ENCODE peak calls at places on chromosomes 2 and 18, in six cellular contexts. M is A549, T is upper lobe of right lung, R is cardiac muscle cell, A is heart right ventricle, C is MM.1S. J is an unnamed sample. For H3K9me3, the result is how much of the 10 kb centered on the place peaks cover.

GRCh38 chr18:32769242-32770180 is 3.3 kb downstream of the KLHL14 start:
- DNase-seq in M (no peak), T (no peak), R (peak), A (no peak), C (no peak), J (no peak)

GRCh38 chr18:45026162-45026561 is 345.5 kb downstream of the SETBP1 start:
- DNase-seq in M (no peak), T (no peak), R (peak), A (no peak), C (no peak), J (no peak)

GRCh38 chr2:39094717-39095363 is 26.0 kb downstream of the SOS1 start:
- DNase-seq in M (no peak), T (no peak), R (no peak), A (no peak), C (peak), J (no peak)

GRCh38 chr2:220270506-220271070 is 643.2 kb downstream of the SLC4A3 start:
- DNase-seq in M (no peak), T (no peak), R (no peak), A (no peak), C (no peak), J (no peak)

GRCh38 chr2:171652411-171652775 is 34.9 kb upstream of the DYNC1I2 start:
- DNase-seq in M (no peak), T (no peak), R (no peak), A (no peak), C (peak), J (no peak)

GRCh38 chr2:31359229-31359628 is 55.3 kb downstream of the XDH start:
- DNase-seq in M (no peak), T (no peak), R (no peak), A (no peak), C (no peak), J (no peak)

GRCh38 chr18:3726241-3726951 is 276.4 kb downstream of the TGIF1 start:
- DNase-seq in M (no peak), T (no peak), R (no peak), A (no peak), C (no peak), J (no peak)

GRCh38 chr2:10922307-10923006 is 10.7 kb downstream of the KCNF1 start:
- DNase-seq in M (no peak), T (peak), R (no peak), A (no peak), C (no peak), J (no peak)

GRCh38 chr2:10497797-10498251 is 49.7 kb upstream of the ODC1 start:
- DNase-seq in M (peak), T (no peak), R (no peak), A (peak), C (no peak), J (peak)

GRCh38 chr2:127608061-127609011 is 37.6 kb upstream of the GPR17 start:
- DNase-seq in M (no peak), T (peak), R (no peak), A (no peak), C (no peak), J (no peak)

GRCh38 chr18:47067648-47068047 is 32.2 kb upstream of the ELOA2 start:
- DNase-seq in M (no peak), T (no peak), R (no peak), A (no peak), C (no peak), J (no peak)

GRCh38 chr2:2507471-2507997 is 176.5 kb upstream of the MYT1L start:
- DNase-seq in M (no peak), T (no peak), R (no peak), A (no peak), C (no peak), J (no peak)

GRCh38 chr2:109322111-109322510 is 193.1 kb downstream of the SH3RF3 start:
- DNase-seq in M (no peak), T (peak), R (no peak), A (peak), C (no peak), J (no peak)

GRCh38 chr2:217117523-217117922 is 257.7 kb upstream of the TNP1 start:
- DNase-seq in M (no peak), T (no peak), R (no peak), A (no peak), C (no peak), J (no peak)

GRCh38 chr2:68251855-68252406 is 401 bp downstream of the PPP3R1 start:
- DNase-seq in M (no peak), T (peak), R (peak), A (no peak), C (peak), J (peak)

GRCh38 chr2:217539126-217539525 is 463.7 kb downstream of the TNS1 start:
- DNase-seq in M (no peak), T (no peak), R (no peak), A (no peak), C (no peak), J (no peak)

GRCh38 chr2:31903109-31903780 is 107.6 kb downstream of the MEMO1 start:
- DNase-seq in M (no peak), T (no peak), R (no peak), A (no peak), C (peak), J (no peak)

GRCh38 chr2:157404363-157404762 is 39.5 kb downstream of the CYTIP start:
- DNase-seq in M (no peak), T (no peak), R (no peak), A (no peak), C (peak), J (peak)

GRCh38 chr18:33201509-33201926 is 239.0 kb downstream of the CCDC178 start:
- DNase-seq in M (peak), T (no peak), R (peak), A (no peak), C (peak), J (no peak)

GRCh38 chr2:199100326-199101110 is 357.2 kb downstream of the SATB2 start:
- DNase-seq in M (no peak), T (no peak), R (no peak), A (no peak), C (no peak), J (no peak)

GRCh38 chr2:196967126-196967525 is 40.6 kb upstream of the PGAP1 start:
- DNase-seq in M (no peak), T (no peak), R (no peak), A (peak), C (no peak), J (no peak)

GRCh38 chr2:10238396-10238795 is 64.3 kb upstream of the HPCAL1 start:
- DNase-seq in M (no peak), T (peak), R (no peak), A (no peak), C (no peak), J (no peak)

GRCh38 chr18:45441110-45441842 is 174.0 kb upstream of the SLC14A2 start:
- DNase-seq in M (no peak), T (no peak), R (no peak), A (no peak), C (no peak), J (no peak)

GRCh38 chr2:162029287-162029901 is 44.6 kb downstream of the DPP4 start:
- DNase-seq in M (no peak), T (no peak), R (no peak), A (peak), C (no peak), J (no peak)

GRCh38 chr18:79460445-79461300 is 64.9 kb downstream of the NFATC1 start:
- DNase-seq in M (no peak), T (no peak), R (no peak), A (no peak), C (no peak), J (no peak)

GRCh38 chr2:45759310-45759851 is 107.9 kb downstream of the PRKCE start:
- DNase-seq in M (no peak), T (no peak), R (peak), A (no peak), C (no peak), J (no peak)

GRCh38 chr2:24515841-24516240 is 24.8 kb downstream of the NCOA1 start:
- DNase-seq in M (no peak), T (no peak), R (peak), A (no peak), C (no peak), J (no peak)

GRCh38 chr2:204477358-204477950 is 67.8 kb upstream of the PARD3B start:
- DNase-seq in M (no peak), T (no peak), R (no peak), A (no peak), C (no peak), J (no peak)

GRCh38 chr2:84876369-84876768 is 4.5 kb downstream of the TRABD2A start:
- DNase-seq in M (no peak), T (no peak), R (no peak), A (no peak), C (no peak), J (no peak)

GRCh38 chr18:67553471-67553870 is 37.0 kb upstream of the DSEL start:
- DNase-seq in M (no peak), T (no peak), R (no peak), A (no peak), C (no peak), J (no peak)

GRCh38 chr2:40372278-40372580 is 79.7 kb downstream of the SLC8A1 start:
- DNase-seq in M (no peak), T (no peak), R (no peak), A (no peak), C (no peak), J (no peak)

DNA sequence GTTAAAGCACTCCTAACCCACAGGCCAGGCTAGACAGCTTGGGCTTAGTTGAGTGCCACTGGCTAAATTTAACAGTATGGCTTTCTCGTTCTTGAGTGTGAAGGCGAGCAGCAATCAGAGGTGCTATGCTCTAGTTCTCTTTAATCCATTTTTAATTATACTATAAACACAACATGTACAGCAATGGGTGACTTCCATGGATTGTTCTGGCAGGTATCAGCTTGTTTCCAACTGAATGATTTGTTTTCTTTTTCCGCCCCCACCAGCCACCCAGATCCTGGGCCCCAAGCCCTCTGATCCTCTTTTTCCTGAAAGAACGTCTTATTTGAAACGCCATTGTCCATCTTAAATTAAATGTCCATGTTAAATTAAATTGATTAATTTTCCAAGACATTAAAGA is 244.8 kb downstream of the IKZF2 start:
- DNase-seq in M (no peak), T (no peak), R (no peak), A (no peak), C (no peak), J (no peak)
- H3K27ac ChIP-seq in M (no peak), T (no peak), R (no peak), A (no peak), C (no peak), J (no peak)

DNA sequence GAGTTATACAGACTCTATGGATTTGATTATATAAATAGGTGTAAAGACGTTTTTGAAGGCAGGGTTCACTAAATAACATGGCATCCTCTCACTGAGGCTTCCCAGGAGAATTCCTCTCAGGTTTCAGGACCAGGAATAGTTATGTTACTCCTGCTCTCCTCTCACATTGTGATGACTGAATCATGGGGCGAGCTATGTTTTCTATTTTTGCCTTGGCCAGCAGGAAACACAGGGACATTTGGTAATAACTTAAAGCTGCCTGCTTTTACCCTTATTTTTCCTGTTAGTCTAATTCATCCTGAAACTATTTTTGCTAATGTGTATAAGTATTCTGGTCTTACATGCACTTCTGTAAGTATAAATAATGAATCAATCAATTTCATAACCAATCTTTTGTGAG is 115.3 kb upstream of the ITGB6 start:
- DNase-seq in M (no peak), T (no peak), R (no peak), A (no peak), C (no peak), J (no peak)
- TF ChIP-seq CTCF in M (no peak), T (no peak), R (no peak), A (no peak), C (no peak), J (no peak)

DNA sequence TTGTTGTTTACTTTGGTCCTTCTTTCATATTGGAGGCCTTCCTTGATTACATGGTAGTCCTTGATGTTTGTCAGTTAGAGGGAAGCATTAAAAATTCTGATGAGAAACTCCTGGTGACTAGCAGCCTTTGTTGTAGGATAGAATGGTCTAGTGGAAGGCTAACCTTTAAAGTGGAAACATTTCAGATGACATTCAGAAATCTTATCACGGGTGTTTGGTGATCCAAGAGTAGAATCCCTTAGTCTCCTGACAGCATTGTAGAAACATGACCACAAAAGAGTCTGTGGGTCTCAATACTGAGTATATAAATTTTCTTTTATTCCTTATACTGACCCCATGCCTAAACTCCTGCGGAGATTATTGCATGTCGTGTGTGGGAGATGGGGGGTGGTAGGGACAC is 13.4 kb downstream of the MARCHF7 start:
- DNase-seq in M (no peak), T (no peak), R (no peak), A (no peak), C (no peak), J (no peak)
- H3K9me3 ChIP-seq in M (under half), T (under half), R (under half), A (under half), C (under half), J (under half)

GRCh38 chr2:36355890-36356198 is 266 bp downstream of the CRIM1 start:
- DNase-seq in M (no peak), T (no peak), R (no peak), A (no peak), C (no peak), J (no peak)
- H3K27ac ChIP-seq in M (peak), T (peak), R (no peak), A (peak), C (no peak), J (no peak)

GRCh38 chr2:241777167-241777685 is 604 bp downstream of the GAL3ST2 start:
- DNase-seq in M (no peak), T (peak), R (no peak), A (no peak), C (no peak), J (no peak)
- TF ChIP-seq CTCF in M (no peak), T (no peak), R (no peak), A (no peak), C (no peak), J (no peak)

GRCh38 chr2:144606756-144607498 is 87.0 kb upstream of the ZEB2 start:
- DNase-seq in M (no peak), T (no peak), R (no peak), A (no peak), C (no peak), J (no peak)
- H3K9me3 ChIP-seq in M (under half), T (under half), R (under half), A (under half), C (under half), J (under half)

DNA sequence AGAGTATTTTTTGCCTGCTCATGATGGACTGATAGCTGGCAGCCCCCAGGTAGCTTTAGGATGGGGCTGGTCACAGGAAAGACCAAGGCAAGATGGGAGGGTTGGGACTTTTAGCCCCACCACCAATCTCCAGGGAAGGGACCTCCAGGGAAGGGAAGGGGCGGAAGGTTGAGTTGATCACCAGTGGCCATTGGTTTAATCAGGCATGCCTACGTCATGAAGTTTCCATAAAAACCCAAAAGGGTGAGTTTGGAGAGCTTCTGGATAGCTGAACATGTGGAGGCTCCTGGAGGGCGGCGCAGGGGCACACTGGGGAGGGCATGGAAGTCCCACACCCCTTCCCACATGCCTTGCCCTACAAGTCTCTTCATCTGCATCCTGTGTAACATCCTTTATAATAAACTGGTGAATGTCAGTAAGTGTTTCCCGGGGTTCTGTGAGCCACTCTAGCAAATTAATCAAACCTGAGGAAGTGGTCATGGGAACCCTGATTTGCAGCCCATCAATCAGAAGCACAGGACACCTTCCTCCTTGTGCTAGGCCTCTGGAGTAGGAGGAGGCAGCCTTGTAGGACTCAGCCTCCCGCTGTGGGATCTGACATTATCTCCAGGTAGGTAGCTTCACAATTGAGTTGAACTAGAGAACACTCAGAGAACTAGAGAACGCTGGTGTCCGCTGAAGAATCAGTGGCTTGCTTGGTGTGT is 30.3 kb downstream of the RAB31 start:
- DNase-seq in M (no peak), T (no peak), R (no peak), A (no peak), C (no peak), J (no peak)
- H3K27ac ChIP-seq in M (peak), T (no peak), R (no peak), A (no peak), C (no peak), J (no peak)

GRCh38 chr2:28389399-28390240 is 3.0 kb upstream of the FOSL2 start:
- DNase-seq in M (no peak), T (no peak), R (peak), A (no peak), C (no peak), J (no peak)

GRCh38 chr2:28392297-28393114 is at the start of gene FOSL2:
- DNase-seq in M (peak), T (peak), R (peak), A (peak), C (peak), J (peak)

GRCh38 chr2:28391564-28392296 is 928 bp upstream of the FOSL2 start:
- DNase-seq in M (peak), T (peak), R (peak), A (peak), C (peak), J (peak)

GRCh38 chr2:28390857-28391563 is 1.6 kb upstream of the FOSL2 start:
- DNase-seq in M (peak), T (peak), R (peak), A (peak), C (peak), J (no peak)

DNA sequence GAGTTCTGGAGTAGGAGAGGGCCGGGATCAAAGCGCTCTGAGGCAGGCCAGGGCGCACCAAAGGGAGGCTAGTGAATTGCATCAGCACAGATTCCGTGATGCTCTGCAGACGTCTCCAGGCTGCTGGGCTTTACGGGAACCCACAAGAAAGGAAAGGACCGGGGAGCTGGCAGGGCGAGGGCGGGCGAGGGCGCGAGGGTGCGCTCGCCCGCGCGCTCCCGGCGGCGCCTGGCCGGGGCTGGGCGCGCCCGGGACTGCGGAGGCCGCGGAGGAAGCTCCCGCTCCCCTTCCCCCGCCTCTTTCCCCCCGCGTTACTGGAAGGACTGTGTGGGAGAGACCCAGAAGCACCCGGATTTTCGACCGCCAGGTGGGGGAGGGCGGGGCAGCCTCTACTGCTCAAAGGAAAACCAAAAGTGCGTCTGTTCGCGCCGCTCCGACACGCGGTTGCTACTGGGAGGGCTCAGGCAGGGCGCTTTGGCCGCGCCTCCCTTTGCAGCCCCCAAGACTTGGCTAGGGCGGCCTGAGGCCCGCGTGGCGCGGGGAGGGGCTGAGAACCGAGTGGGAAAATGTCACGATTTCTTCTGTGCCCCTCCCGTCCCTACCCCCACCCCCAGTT is 2.3 kb upstream of the FOSL2 start:
- DNase-seq in M (peak), T (peak), R (peak), A (peak), C (peak), J (peak)
- TF ChIP-seq CTCF in M (no peak), T (no peak), R (no peak), A (no peak), C (no peak), J (no peak)

GRCh38 chr2:341017-341542 is 53.2 kb upstream of the ALKAL2 start:
- DNase-seq in M (no peak), T (no peak), R (no peak), A (no peak), C (no peak), J (no peak)
- H3K9me3 ChIP-seq in M (under half), T (under half), R (under half), A (under half), C (under half), J (under half)